ENCODE peak calls at places on chromosomes 16 and 17, in four cellular contexts. M is adrenal gland, I is cardiac fibroblast, R is ovary. H is an unnamed sample.

GRCh38 chr17:66343531-66344078 is 41.2 kb downstream of the PRKCA start:
- DNase-seq in R (no peak), I (no peak), M (peak), H (peak)

GRCh38 chr17:45946841-45947256 is 52.2 kb upstream of the STH start:
- DNase-seq in M (no peak), I (peak), R (no peak), H (no peak)

GRCh38 chr16:8863594-8864424 is 5.0 kb downstream of the CARHSP1 start:
- DNase-seq in I (no peak), R (no peak), M (peak), H (peak)

GRCh38 chr16:3214904-3215600 is 19.9 kb downstream of the ZNF200 start:
- DNase-seq in I (no peak), R (no peak), M (no peak), H (no peak)

GRCh38 chr17:48622857-48623256 is 3.3 kb downstream of the HOXB9 start:
- DNase-seq in R (no peak), I (no peak), M (no peak), H (no peak)

GRCh38 chr16:51374346-51374745 is 223.3 kb upstream of the SALL1 start:
- DNase-seq in I (peak), M (no peak), R (no peak), H (peak)

GRCh38 chr16:74035816-74036215 is 260.8 kb upstream of the PSMD7 start:
- DNase-seq in R (no peak), M (no peak), I (peak), H (peak)

GRCh38 chr17:41710472-41711090 is 1.6 kb upstream of the GAST start:
- DNase-seq in R (no peak), M (peak), I (peak), H (peak)

GRCh38 chr17:17363638-17364337 is 60.6 kb downstream of the NT5M start:
- DNase-seq in M (no peak), I (no peak), R (no peak), H (no peak)

GRCh38 chr16:88749358-88749757 is 35.7 kb downstream of the PIEZO1 start:
- DNase-seq in I (no peak), M (no peak), R (no peak), H (no peak)

GRCh38 chr17:49908782-49909714 is 59.9 kb upstream of the DLX4 start:
- DNase-seq in R (no peak), M (no peak), I (no peak), H (no peak)

GRCh38 chr16:69348222-69348621 is 3.4 kb downstream of the TMED6 start:
- DNase-seq in I (no peak), R (no peak), M (no peak), H (peak)

GRCh38 chr16:24748242-24748641 is 18.8 kb downstream of the TNRC6A start:
- DNase-seq in I (peak), R (no peak), M (peak), H (peak)

GRCh38 chr16:81797443-81797842 is 18.4 kb downstream of the PLCG2 start:
- DNase-seq in M (peak), I (no peak), R (no peak), H (no peak)

GRCh38 chr17:1493291-1493980 is 950 bp upstream of the MYO1C start:
- DNase-seq in M (no peak), I (peak), R (no peak), H (no peak)

GRCh38 chr17:5248821-5249479 is 14.3 kb upstream of the SCIMP start:
- DNase-seq in I (no peak), R (no peak), M (no peak), H (no peak)

GRCh38 chr17:36791961-36792475 is 145.3 kb upstream of the LHX1 start:
- DNase-seq in I (no peak), M (no peak), R (no peak), H (no peak)

GRCh38 chr16:1537763-1538289 is 4.4 kb downstream of the TMEM204 start:
- DNase-seq in M (peak), I (no peak), R (peak), H (no peak)

GRCh38 chr17:36847293-36847645 is 90.0 kb upstream of the LHX1 start:
- DNase-seq in R (no peak), I (no peak), M (no peak), H (no peak)

GRCh38 chr16:48892884-48893283 is 282.9 kb upstream of the N4BP1 start:
- DNase-seq in M (no peak), I (no peak), R (no peak), H (no peak)

GRCh38 chr16:78930561-78930960 is 670.0 kb downstream of the MAF start:
- DNase-seq in M (no peak), R (no peak), I (no peak), H (no peak)

GRCh38 chr16:78929798-78930197 is 670.7 kb downstream of the MAF start:
- DNase-seq in I (no peak), M (no peak), R (no peak), H (no peak)

GRCh38 chr16:78919852-78920251 is 680.7 kb downstream of the MAF start:
- DNase-seq in M (no peak), R (no peak), I (no peak), H (no peak)

GRCh38 chr16:78926723-78927200 is 673.8 kb downstream of the MAF start:
- DNase-seq in M (no peak), R (no peak), I (no peak), H (no peak)

DNA sequence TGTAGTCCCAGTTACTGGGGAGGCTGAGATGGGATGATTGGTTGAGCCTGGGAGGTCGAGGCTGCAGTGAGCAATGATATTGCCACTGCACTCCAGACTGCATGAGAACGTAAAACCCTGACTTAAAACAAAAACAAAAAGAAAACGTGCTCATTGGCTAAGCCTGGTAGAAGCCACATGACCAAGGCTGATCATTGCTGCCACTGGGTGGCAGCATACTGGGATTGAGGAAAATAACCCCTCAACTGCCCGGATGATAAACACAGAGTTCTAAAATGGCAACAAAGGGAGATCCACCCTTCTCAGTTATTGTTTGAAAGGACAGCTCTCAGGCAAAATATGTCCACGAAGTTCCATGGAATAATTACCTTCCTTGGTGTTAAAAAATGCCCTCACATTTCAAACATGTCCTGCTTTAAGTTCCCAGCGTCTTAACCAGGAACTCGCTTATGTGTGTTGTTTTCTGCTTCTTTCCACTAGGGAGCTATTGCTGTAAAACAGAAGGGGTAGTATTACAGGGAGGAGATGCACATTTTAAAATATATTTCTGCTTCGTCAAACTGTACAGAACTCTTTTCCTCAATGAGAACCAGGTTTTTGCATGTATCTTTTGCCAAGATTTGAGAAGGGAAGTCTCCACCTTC is 675.3 kb downstream of the MAF start:
- DNase-seq in R (no peak), I (no peak), M (peak), H (peak)
- TF ChIP-seq CTCF in R (no peak), I (peak), M (peak), H (peak)

GRCh38 chr16:87602821-87603683 is 744 bp downstream of the JPH3 start:
- DNase-seq in R (no peak), I (no peak), M (no peak), H (no peak)

GRCh38 chr16:87601322-87602004 is 845 bp upstream of the JPH3 start:
- DNase-seq in I (no peak), R (no peak), M (no peak), H (no peak)

GRCh38 chr16:87604572-87605135 is 2.3 kb downstream of the JPH3 start:
- DNase-seq in R (no peak), M (no peak), I (no peak), H (no peak)

GRCh38 chr16:87602005-87602790 is at the start of gene JPH3:
- DNase-seq in M (no peak), R (no peak), I (no peak), H (no peak)

DNA sequence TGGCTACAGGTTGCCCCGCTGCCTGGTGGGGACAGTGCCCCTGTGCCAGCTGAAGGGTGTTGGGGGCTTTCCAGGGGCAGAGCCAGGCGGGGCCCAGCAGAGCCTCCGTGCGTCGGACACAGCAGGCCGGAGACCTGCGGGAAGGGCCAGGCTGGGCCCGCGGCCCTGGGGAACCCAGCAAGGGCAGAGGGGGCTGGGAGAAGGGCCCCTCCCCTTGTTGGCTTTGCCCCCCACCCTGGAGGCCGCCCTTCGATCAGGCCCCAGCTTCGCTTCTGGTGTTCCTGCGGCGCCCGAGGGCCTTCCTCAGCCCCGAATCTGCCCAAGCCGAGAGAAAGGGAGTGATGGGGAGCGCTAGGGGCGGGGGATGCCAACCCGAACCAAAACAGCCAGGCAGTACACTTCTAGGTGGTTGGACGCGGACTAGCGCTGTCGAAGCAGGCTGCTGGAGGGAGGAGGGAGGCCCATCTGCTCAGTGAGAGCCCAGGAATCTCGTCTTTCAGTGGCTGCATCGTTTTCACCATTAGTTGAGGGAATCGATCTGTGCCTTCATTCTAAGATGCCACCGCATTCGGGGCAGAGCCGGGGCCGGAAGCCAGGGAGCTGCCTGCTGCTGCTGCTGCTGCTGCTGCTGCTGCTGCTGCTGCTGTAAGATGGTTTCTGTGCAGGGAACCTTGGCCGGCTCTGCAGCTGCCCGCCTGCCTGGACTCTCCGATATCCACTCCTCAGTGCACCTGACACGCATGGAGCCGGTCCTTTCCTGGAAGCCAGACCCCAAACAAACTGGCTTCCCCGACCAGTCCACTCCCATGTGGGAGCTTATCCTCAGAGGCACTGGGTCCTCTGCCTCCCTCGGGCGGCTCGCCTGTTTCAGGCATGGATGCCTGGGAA is 1.6 kb downstream of the JPH3 start:
- DNase-seq in M (no peak), R (no peak), I (no peak), H (no peak)
- H3K4me3 ChIP-seq in M (no peak), R (no peak), I (no peak), H (no peak)

GRCh38 chr17:81244358-81245023 is 5.4 kb downstream of the NDUFAF8 start:
- DNase-seq in R (no peak), M (no peak), I (no peak), H (no peak)
- TF ChIP-seq CTCF in R (no peak), M (no peak), I (no peak), H (no peak)

GRCh38 chr16:4288148-4288921 is 15.5 kb upstream of the TFAP4 start:
- DNase-seq in R (peak), M (peak), I (peak), H (peak)
- H3K4me3 ChIP-seq in R (peak), M (no peak), I (no peak), H (no peak)

DNA sequence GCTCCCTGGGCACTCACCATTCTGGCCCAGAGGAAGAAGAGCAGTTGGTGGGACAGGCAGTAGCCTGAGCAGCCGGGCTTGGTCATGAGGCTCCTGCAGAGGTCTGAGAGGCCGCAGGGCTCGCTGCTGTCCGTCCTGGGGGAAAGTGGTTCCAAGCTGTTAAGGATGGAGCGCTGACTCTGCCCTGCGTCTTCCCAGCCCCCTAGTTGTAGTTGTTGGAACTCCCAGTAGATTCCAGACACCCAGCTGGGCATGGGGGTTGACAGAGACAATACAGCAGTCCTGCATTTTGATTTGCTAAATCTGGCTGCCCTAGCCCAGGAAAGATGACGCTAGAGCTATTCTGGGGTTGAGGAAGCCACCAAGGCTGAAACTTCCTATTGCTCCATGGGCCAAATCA is 7.3 kb downstream of the C16orf89 start:
- DNase-seq in R (no peak), M (no peak), I (peak), H (no peak)
- TF ChIP-seq CTCF in R (no peak), M (no peak), I (peak), H (no peak)

GRCh38 chr16:30660424-30661251 is 2.4 kb downstream of the FBRS start:
- DNase-seq in R (peak), I (no peak), M (no peak), H (peak)
- H3K4me3 ChIP-seq in R (peak), I (peak), M (peak), H (peak)

GRCh38 chr17:33651631-33652030 is 358.5 kb upstream of the ASIC2 start:
- DNase-seq in R (no peak), I (no peak), M (no peak), H (peak)

GRCh38 chr17:33642002-33642401 is 348.9 kb upstream of the ASIC2 start:
- DNase-seq in I (no peak), M (no peak), R (no peak), H (no peak)

GRCh38 chr17:33653389-33653788 is 360.3 kb upstream of the ASIC2 start:
- DNase-seq in I (no peak), R (no peak), M (no peak), H (no peak)

DNA sequence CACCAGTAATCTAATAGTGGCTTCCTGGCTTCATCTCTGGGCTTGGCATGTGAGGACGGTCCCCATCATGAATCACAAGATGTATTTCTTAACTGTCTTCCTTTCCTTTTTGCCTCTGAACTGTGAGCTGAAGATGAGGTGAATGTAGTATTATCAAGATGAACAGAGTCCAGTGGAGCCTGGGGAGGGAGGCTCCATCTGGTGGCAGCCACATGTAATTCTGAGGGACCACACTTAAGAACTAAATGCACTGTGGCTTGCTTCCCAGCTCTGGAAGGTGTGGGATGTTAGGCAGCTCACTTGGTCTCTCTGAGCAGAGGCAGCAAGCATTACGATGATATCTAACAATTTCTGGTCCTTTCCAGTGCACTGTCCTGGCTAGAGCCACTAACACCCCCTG is 354.9 kb upstream of the ASIC2 start:
- DNase-seq in R (no peak), M (peak), I (no peak), H (peak)
- TF ChIP-seq CTCF in R (no peak), M (peak), I (peak), H (peak)

GRCh38 chr16:66617010-66617434 is 12.5 kb downstream of the CMTM3 start:
- DNase-seq in I (no peak), M (no peak), R (no peak), H (no peak)
- H3K4me3 ChIP-seq in I (no peak), M (no peak), R (no peak), H (no peak)